ENCODE peak calls at places on chromosomes 6 and 20, in four cellular contexts. One of them, this sample, is unnamed.

GRCh38 chr6:152461556-152461955 is 175.6 kb downstream of the SYNE1 start:
- DNase-seq in SK-N-SH: no peak
- DNase-seq in GM12878: no peak
- DNase-seq in HepG2: no peak
- DNase-seq in this sample: no peak

GRCh38 chr6:82971877-82972460 is 93.7 kb downstream of the UBE3D start:
- DNase-seq in SK-N-SH: no peak
- DNase-seq in GM12878: no peak
- DNase-seq in HepG2: no peak
- DNase-seq in this sample: no peak

GRCh38 chr20:48273843-48274242 is 488.6 kb upstream of the SULF2 start:
- DNase-seq in SK-N-SH: no peak
- DNase-seq in GM12878: no peak
- DNase-seq in HepG2: no peak
- DNase-seq in this sample: no peak

GRCh38 chr20:62921119-62921687 is 5.1 kb downstream of the DIDO1 start:
- DNase-seq in SK-N-SH: peak
- DNase-seq in GM12878: no peak
- DNase-seq in HepG2: peak
- DNase-seq in this sample: peak

GRCh38 chr6:1311400-1312192 is at the start of gene FOXQ1:
- DNase-seq in SK-N-SH: peak
- DNase-seq in GM12878: no peak
- DNase-seq in HepG2: peak
- DNase-seq in this sample: no peak

GRCh38 chr20:63164681-63165537 is 51.0 kb downstream of the YTHDF1 start:
- DNase-seq in SK-N-SH: no peak
- DNase-seq in GM12878: no peak
- DNase-seq in HepG2: no peak
- DNase-seq in this sample: no peak

GRCh38 chr6:41406821-41407787 is 71.7 kb downstream of the NCR2 start:
- DNase-seq in SK-N-SH: no peak
- DNase-seq in GM12878: no peak
- DNase-seq in HepG2: no peak
- DNase-seq in this sample: no peak

GRCh38 chr6:49463612-49463967 is 420 bp downstream of the CENPQ start:
- DNase-seq in SK-N-SH: no peak
- DNase-seq in GM12878: no peak
- DNase-seq in HepG2: no peak
- DNase-seq in this sample: no peak

GRCh38 chr6:16706029-16706428 is 55.2 kb downstream of the ATXN1 start:
- DNase-seq in SK-N-SH: no peak
- DNase-seq in GM12878: no peak
- DNase-seq in HepG2: no peak
- DNase-seq in this sample: no peak

GRCh38 chr6:144447487-144447886 is 162.4 kb downstream of the UTRN start:
- DNase-seq in SK-N-SH: no peak
- DNase-seq in GM12878: no peak
- DNase-seq in HepG2: no peak
- DNase-seq in this sample: no peak

GRCh38 chr6:22764521-22764920 is 195.2 kb downstream of the HDGFL1 start:
- DNase-seq in SK-N-SH: no peak
- DNase-seq in GM12878: no peak
- DNase-seq in HepG2: no peak
- DNase-seq in this sample: no peak

GRCh38 chr20:16599257-16599656 is 26.0 kb upstream of the KIF16B start:
- DNase-seq in SK-N-SH: no peak
- DNase-seq in GM12878: no peak
- DNase-seq in HepG2: no peak
- DNase-seq in this sample: no peak

GRCh38 chr6:165098165-165098564 is 211.2 kb downstream of the C6orf118 start:
- DNase-seq in SK-N-SH: no peak
- DNase-seq in GM12878: no peak
- DNase-seq in HepG2: no peak
- DNase-seq in this sample: peak
- TF ChIP-seq NFIC in SK-N-SH: no peak
- TF ChIP-seq NFIC in GM12878: no peak
- TF ChIP-seq NFIC in HepG2: no peak
- TF ChIP-seq NFIC in this sample: no peak

GRCh38 chr6:111604259-111605099 is 1.2 kb downstream of the TRAF3IP2 start:
- DNase-seq in SK-N-SH: no peak
- DNase-seq in GM12878: no peak
- DNase-seq in HepG2: no peak
- DNase-seq in this sample: peak
- TF ChIP-seq NFIC in SK-N-SH: no peak
- TF ChIP-seq NFIC in GM12878: no peak
- TF ChIP-seq NFIC in HepG2: no peak
- TF ChIP-seq NFIC in this sample: no peak

GRCh38 chr6:169141706-169142705 is 111.6 kb downstream of the THBS2 start:
- DNase-seq in SK-N-SH: no peak
- DNase-seq in GM12878: no peak
- DNase-seq in HepG2: no peak
- DNase-seq in this sample: no peak
- TF ChIP-seq NFIC in SK-N-SH: no peak
- TF ChIP-seq NFIC in GM12878: no peak
- TF ChIP-seq NFIC in HepG2: no peak
- TF ChIP-seq NFIC in this sample: no peak

DNA sequence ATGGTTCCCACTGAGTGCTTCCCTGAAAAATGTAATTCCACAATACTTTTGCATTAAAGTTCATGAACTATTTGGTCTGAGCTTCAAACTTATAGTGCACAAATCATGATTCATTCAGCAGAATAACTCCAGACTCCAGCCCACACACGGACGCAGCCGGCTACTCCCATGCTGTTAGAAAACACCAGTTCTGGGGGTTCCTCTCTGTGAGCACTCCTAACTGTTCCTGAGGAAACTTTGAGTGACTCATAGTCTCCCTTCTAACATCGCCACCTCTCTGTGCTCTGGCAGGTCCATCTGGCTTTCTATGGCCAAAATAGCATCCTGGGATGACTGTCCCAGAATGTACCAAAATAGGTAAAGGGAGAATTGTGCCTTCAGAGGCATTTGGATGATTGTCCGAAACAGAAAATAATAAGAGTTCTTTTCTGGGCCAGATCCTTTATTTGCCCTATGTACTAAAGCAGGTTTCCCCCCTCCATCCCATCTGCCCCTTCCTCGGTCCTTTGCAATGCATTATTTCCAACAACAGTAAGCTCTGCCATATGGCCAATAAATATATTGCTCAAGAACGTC is 32.3 kb upstream of the LY86 start:
- DNase-seq in SK-N-SH: no peak
- DNase-seq in GM12878: no peak
- DNase-seq in HepG2: no peak
- DNase-seq in this sample: no peak
- TF ChIP-seq NFIC in SK-N-SH: no peak
- TF ChIP-seq NFIC in GM12878: no peak
- TF ChIP-seq NFIC in HepG2: no peak
- TF ChIP-seq NFIC in this sample: no peak

GRCh38 chr20:38114353-38114791 is 50.7 kb downstream of the TGM2 start:
- DNase-seq in SK-N-SH: no peak
- DNase-seq in GM12878: no peak
- DNase-seq in HepG2: no peak
- DNase-seq in this sample: peak
- TF ChIP-seq NFIC in SK-N-SH: peak
- TF ChIP-seq NFIC in GM12878: no peak
- TF ChIP-seq NFIC in HepG2: no peak
- TF ChIP-seq NFIC in this sample: peak

DNA sequence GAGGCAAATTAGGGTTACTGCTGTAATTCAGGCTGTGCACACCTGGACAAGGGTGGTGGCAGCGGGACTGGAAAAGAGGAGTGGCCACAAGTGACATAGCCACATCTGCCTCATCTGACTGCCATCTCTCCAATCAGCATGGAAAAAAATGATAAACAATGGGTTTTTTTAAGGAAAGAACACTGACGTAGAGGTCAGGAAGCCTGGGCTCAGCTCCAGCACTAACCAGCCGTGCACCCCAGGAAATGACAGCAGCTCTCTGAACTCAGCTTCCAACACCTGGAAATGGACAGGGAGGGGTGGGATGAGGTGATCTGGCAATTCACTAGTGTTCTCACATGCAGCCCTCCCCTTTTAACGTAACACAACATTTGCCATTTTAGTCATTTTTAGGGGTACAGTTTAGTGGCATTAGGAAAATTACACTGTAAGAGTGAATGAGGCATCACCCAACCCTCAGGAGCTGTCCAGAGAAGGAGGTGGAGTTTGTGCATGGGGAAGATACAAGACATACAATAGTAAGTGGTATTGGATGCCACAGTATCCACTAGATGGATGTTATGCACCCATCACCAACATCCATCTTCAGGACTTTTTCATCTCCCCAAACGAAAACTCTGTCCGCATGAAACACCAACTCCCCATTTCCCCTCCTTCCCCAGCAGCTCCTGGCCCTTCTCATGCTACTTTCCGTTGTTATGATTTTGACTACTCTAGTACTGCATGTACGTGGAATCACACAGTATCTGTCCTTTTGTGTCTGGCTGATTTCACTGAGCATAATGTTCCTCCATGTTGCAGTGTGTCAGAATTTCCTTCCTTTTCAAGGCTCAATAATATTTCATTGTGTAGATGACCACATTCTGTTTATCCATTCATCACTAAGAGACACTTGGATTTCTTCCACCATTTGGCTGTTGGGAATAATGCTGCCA is 215.5 kb upstream of the ECI2 start:
- DNase-seq in SK-N-SH: no peak
- DNase-seq in GM12878: no peak
- DNase-seq in HepG2: no peak
- DNase-seq in this sample: no peak
- TF ChIP-seq NFIC in SK-N-SH: peak
- TF ChIP-seq NFIC in GM12878: no peak
- TF ChIP-seq NFIC in HepG2: no peak
- TF ChIP-seq NFIC in this sample: no peak

GRCh38 chr20:21465799-21466198 is 48.1 kb downstream of the NKX2-2 start:
- DNase-seq in SK-N-SH: no peak
- DNase-seq in GM12878: no peak
- DNase-seq in HepG2: no peak
- DNase-seq in this sample: no peak
- TF ChIP-seq NFIC in SK-N-SH: no peak
- TF ChIP-seq NFIC in GM12878: peak
- TF ChIP-seq NFIC in HepG2: no peak
- TF ChIP-seq NFIC in this sample: no peak

GRCh38 chr6:142761756-142762155 is 183.2 kb downstream of the HIVEP2 start:
- DNase-seq in SK-N-SH: no peak
- DNase-seq in GM12878: no peak
- DNase-seq in HepG2: no peak
- DNase-seq in this sample: no peak

GRCh38 chr6:142757827-142758226 is 187.1 kb downstream of the HIVEP2 start:
- DNase-seq in SK-N-SH: no peak
- DNase-seq in GM12878: no peak
- DNase-seq in HepG2: no peak
- DNase-seq in this sample: no peak

GRCh38 chr6:142756215-142756630 is 188.8 kb downstream of the HIVEP2 start:
- DNase-seq in SK-N-SH: no peak
- DNase-seq in GM12878: no peak
- DNase-seq in HepG2: peak
- DNase-seq in this sample: no peak

GRCh38 chr6:142760152-142760551 is 184.8 kb downstream of the HIVEP2 start:
- DNase-seq in SK-N-SH: no peak
- DNase-seq in GM12878: no peak
- DNase-seq in HepG2: no peak
- DNase-seq in this sample: no peak

GRCh38 chr6:142758257-142759025 is 186.5 kb downstream of the HIVEP2 start:
- DNase-seq in SK-N-SH: no peak
- DNase-seq in GM12878: no peak
- DNase-seq in HepG2: no peak
- DNase-seq in this sample: no peak
- TF ChIP-seq NFIC in SK-N-SH: no peak
- TF ChIP-seq NFIC in GM12878: no peak
- TF ChIP-seq NFIC in HepG2: no peak
- TF ChIP-seq NFIC in this sample: no peak